ENCODE peak calls at places on chromosomes 3 and 15, in seven cellular contexts. J is H1, P is NT2/D1, O is HepG2, E is HCT116, A is GM12878, C is K562. G is an unnamed sample.

GRCh38 chr3:8619548-8619947 is 25.1 kb downstream of the SSUH2 start:
- DNase-seq in J (no peak), P (no peak), O (no peak), E (no peak), A (no peak), C (no peak), G (no peak)

GRCh38 chr15:76963596-76963995 is 31.3 kb upstream of the PSTPIP1 start:
- DNase-seq in J (no peak), P (no peak), O (peak; percentile 12), E (no peak), A (no peak), C (no peak), G (no peak)

GRCh38 chr15:46879067-46879770 is 838.1 kb upstream of the SEMA6D start:
- DNase-seq in J (no peak), P (no peak), O (no peak), E (no peak), A (no peak), C (no peak), G (peak; percentile 15)

GRCh38 chr3:57161915-57162314 is 3.2 kb downstream of the IL17RD start:
- DNase-seq in J (no peak), P (no peak), O (no peak), E (no peak), A (no peak), C (no peak), G (no peak)

GRCh38 chr3:175193815-175194518 is 334.8 kb downstream of the NAALADL2 start:
- DNase-seq in J (no peak), P (no peak), O (no peak), E (peak; percentile 35), A (peak; percentile 17), C (no peak), G (no peak)

GRCh38 chr15:29046281-29046810 is 160.6 kb downstream of the APBA2 start:
- DNase-seq in J (no peak), P (no peak), O (no peak), E (no peak), A (no peak), C (no peak), G (no peak)

GRCh38 chr3:42375121-42375520 is 35.3 kb downstream of the LYZL4 start:
- DNase-seq in J (no peak), P (no peak), O (no peak), E (no peak), A (no peak), C (no peak), G (no peak)

GRCh38 chr3:123655400-123655799 is 70.5 kb upstream of the HACD2 start:
- DNase-seq in J (no peak), P (no peak), O (no peak), E (no peak), A (no peak), C (no peak), G (no peak)

GRCh38 chr15:65904301-65904700 is 35.0 kb downstream of the RAB11A start:
- DNase-seq in J (no peak), P (no peak), O (no peak), E (no peak), A (no peak), C (peak; percentile 67), G (no peak)

GRCh38 chr3:174844746-174845145 is 14.4 kb upstream of the NAALADL2 start:
- DNase-seq in J (no peak), P (no peak), O (no peak), E (no peak), A (no peak), C (no peak), G (no peak)

GRCh38 chr15:42490246-42490742 is 647 bp downstream of the ZNF106 start:
- DNase-seq in J (no peak), P (no peak), O (no peak), E (no peak), A (no peak), C (no peak), G (no peak)

GRCh38 chr15:95085056-95085455 is 853.7 kb downstream of the MCTP2 start:
- DNase-seq in J (no peak), P (no peak), O (no peak), E (no peak), A (no peak), C (no peak), G (no peak)

GRCh38 chr3:105139851-105140560 is 226.7 kb upstream of the ALCAM start:
- DNase-seq in J (no peak), P (no peak), O (no peak), E (no peak), A (no peak), C (no peak), G (no peak)

GRCh38 chr3:101340591-101340990 is 20.2 kb upstream of the IMPG2 start:
- DNase-seq in J (no peak), P (no peak), O (no peak), E (no peak), A (no peak), C (no peak), G (no peak)

GRCh38 chr3:70554170-70554569 is 241.7 kb upstream of the MDFIC2 start:
- DNase-seq in J (no peak), P (peak; percentile 44), O (no peak), E (no peak), A (no peak), C (no peak), G (no peak)
- TF ChIP-seq YY1 in J (no peak), P (no peak), O (no peak), E (no peak), A (no peak), C (no peak), G (no peak)

GRCh38 chr3:161510510-161511260 is 14.1 kb downstream of the OTOL1 start:
- DNase-seq in J (no peak), P (no peak), O (no peak), E (no peak), A (no peak), C (no peak), G (no peak)

GRCh38 chr3:161503271-161503670 is 6.7 kb downstream of the OTOL1 start:
- DNase-seq in J (no peak), P (no peak), O (no peak), E (no peak), A (no peak), C (no peak), G (no peak)

DNA sequence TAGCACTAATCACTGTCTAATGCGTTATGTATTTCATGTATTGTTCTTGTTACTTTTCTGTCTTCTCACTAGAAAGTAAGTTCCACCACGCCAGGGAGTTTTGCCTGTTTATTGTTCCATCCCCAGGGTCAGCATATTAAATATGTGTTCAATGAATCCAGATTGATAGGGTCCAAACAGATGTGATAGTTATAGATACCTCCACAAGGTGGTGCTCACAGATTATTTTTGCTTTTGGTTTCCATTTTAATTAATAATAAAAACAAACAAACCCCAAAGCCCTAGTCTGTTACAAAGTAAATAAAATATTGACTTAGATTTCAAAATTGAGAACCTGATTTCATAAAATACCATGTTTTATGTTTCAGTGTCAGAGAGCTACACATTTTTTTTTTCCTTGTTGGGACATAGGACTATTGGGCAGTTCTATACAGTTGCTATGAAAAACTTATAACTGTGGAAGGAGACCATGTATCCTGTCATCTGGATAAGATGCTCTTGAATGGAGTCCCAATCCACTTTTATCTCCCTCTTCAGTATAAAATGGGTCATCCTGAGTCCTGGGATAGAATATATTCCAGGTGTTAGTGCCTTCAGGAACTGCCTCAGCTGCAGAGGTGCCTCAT is 12.4 kb downstream of the OTOL1 start:
- DNase-seq in J (no peak), P (no peak), O (no peak), E (no peak), A (no peak), C (no peak), G (peak; percentile 24)
- TF ChIP-seq YY1 in J (no peak), P (no peak), O (no peak), E (no peak), A (no peak), C (no peak), G (no peak)

GRCh38 chr3:189714991-189715961 is 84.1 kb downstream of the TP63 start:
- DNase-seq in J (no peak), P (no peak), O (no peak), E (no peak), A (peak; percentile 43), C (no peak), G (no peak)

GRCh38 chr3:189708375-189708774 is 77.2 kb downstream of the TP63 start:
- DNase-seq in J (no peak), P (no peak), O (no peak), E (no peak), A (no peak), C (no peak), G (no peak)

GRCh38 chr3:189712906-189713483 is 81.8 kb downstream of the TP63 start:
- DNase-seq in J (no peak), P (no peak), O (peak; percentile 7), E (no peak), A (no peak), C (no peak), G (no peak)

DNA sequence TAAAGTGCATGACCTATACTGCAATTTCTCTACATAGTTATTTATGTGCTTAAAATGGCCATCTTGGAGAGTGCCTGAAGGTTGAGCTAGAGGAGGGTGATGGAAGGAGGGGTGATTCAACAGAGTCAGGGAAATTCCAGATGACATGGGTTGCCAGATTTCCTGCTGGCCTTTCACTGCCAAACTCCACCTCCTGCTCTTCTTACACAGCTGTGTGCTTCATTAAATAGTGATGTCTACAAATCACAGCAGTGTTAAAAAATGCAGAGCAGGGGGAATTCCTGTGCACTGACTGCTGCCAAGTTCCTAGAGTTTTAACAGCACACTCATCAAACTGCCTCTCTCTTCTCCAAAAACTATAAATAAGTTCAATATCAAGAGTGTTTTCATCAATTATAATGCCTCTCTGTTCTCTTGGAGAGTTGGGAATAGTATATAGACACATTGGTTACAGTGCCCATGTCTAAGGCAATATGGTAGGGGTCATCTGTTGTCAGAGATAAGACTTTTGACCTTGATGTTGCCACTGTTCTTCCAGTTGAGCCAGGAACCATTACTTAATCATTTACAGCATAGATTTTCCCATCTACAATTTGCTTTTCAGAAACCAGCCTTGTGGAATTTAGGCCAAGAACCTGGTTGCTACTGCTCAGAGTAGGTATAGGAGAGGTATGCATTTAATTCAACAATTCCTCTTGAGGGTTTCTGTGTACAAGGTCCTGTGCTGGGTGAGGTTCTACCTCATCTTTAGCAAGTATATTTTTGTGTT is 79.6 kb downstream of the TP63 start:
- DNase-seq in J (peak; percentile 25), P (no peak), O (no peak), E (no peak), A (peak; percentile 71), C (no peak), G (no peak)
- TF ChIP-seq YY1 in J (no peak), P (no peak), O (no peak), E (no peak), A (peak; percentile 57), C (no peak), G (no peak)

GRCh38 chr15:27587810-27588209 is 511.3 kb downstream of the OCA2 start:
- DNase-seq in J (peak; percentile 63), P (peak; percentile 44), O (no peak), E (no peak), A (no peak), C (peak; percentile 49), G (no peak)
- TF ChIP-seq YY1 in J (no peak), P (no peak), O (no peak), E (no peak), A (no peak), C (no peak), G (no peak)

GRCh38 chr15:83356516-83357399 is 72.3 kb upstream of the BNC1 start:
- DNase-seq in J (no peak), P (no peak), O (no peak), E (no peak), A (no peak), C (no peak), G (no peak)

GRCh38 chr15:83346342-83346741 is 61.9 kb upstream of the BNC1 start:
- DNase-seq in J (no peak), P (no peak), O (no peak), E (no peak), A (no peak), C (no peak), G (no peak)

GRCh38 chr15:83352124-83352523 is 67.7 kb upstream of the BNC1 start:
- DNase-seq in J (no peak), P (no peak), O (no peak), E (no peak), A (no peak), C (no peak), G (no peak)
- TF ChIP-seq YY1 in J (no peak), P (no peak), O (no peak), E (no peak), A (no peak), C (no peak), G (no peak)